ENCODE peak calls at places on chromosomes 5 and 9, in five cellular contexts. Q, K, H, V and X are unnamed samples.

GRCh38 chr9:73824671-73825070 is 672.5 kb upstream of the RORB start:
- DNase-seq in Q (no peak), K (no peak), H (no peak), V (no peak), X (no peak)

GRCh38 chr9:65449423-65449822 is 164.4 kb upstream of the FOXD4L5 start:
- DNase-seq in Q (no peak), K (no peak), H (no peak), V (no peak), X (no peak)

GRCh38 chr9:93650448-93650847 is 74.1 kb downstream of the PHF2 start:
- DNase-seq in Q (no peak), K (no peak), H (no peak), V (no peak), X (no peak)

GRCh38 chr9:128634111-128634510 is 22.5 kb downstream of the DYNC2I2 start:
- DNase-seq in Q (no peak), K (no peak), H (no peak), V (no peak), X (no peak)

GRCh38 chr9:107784235-107784958 is 294.8 kb upstream of the KLF4 start:
- DNase-seq in Q (no peak), K (no peak), H (peak; percentile 27), V (peak; percentile 20), X (no peak)

GRCh38 chr9:12811935-12812334 is 37.1 kb downstream of the LURAP1L start:
- DNase-seq in Q (no peak), K (no peak), H (no peak), V (no peak), X (no peak)

GRCh38 chr5:169805527-169805934 is 168.5 kb downstream of the DOCK2 start:
- DNase-seq in Q (no peak), K (peak; percentile 9), H (no peak), V (no peak), X (peak; percentile 31)

GRCh38 chr5:169649486-169649885 is 12.4 kb downstream of the DOCK2 start:
- DNase-seq in Q (no peak), K (no peak), H (no peak), V (no peak), X (no peak)

GRCh38 chr5:96144289-96144688 is 182.6 kb upstream of the ELL2 start:
- DNase-seq in Q (no peak), K (no peak), H (no peak), V (no peak), X (no peak)

GRCh38 chr5:151218177-151218576 is 5.7 kb downstream of the CCDC69 start:
- DNase-seq in Q (no peak), K (no peak), H (no peak), V (no peak), X (no peak)

GRCh38 chr9:120928720-120929389 is 2.3 kb upstream of the TRAF1 start:
- DNase-seq in Q (no peak), K (peak; percentile 57), H (peak; percentile 46), V (peak; percentile 57), X (peak; percentile 81)

GRCh38 chr5:35114698-35115097 is 66.9 kb upstream of the AGXT2 start:
- DNase-seq in Q (no peak), K (no peak), H (no peak), V (no peak), X (no peak)

GRCh38 chr5:56876325-56876724 is 33.1 kb upstream of the SETD9 start:
- DNase-seq in Q (no peak), K (no peak), H (no peak), V (no peak), X (no peak)

GRCh38 chr9:124675261-124676158 is 95.6 kb downstream of the NR6A1 start:
- DNase-seq in Q (no peak), K (no peak), H (no peak), V (no peak), X (no peak)

GRCh38 chr5:76527685-76528161 is 95.5 kb downstream of the F2RL2 start:
- DNase-seq in Q (no peak), K (no peak), H (peak; percentile 18), V (no peak), X (no peak)

GRCh38 chr5:116442095-116442534 is 132.5 kb downstream of the SEMA6A start:
- DNase-seq in Q (no peak), K (no peak), H (no peak), V (no peak), X (no peak)

GRCh38 chr5:178895615-178896571 is at the start of gene ZFP2:
- DNase-seq in Q (no peak), K (peak; percentile 39), H (peak; percentile 58), V (peak; percentile 48), X (peak; percentile 4)

GRCh38 chr5:56585973-56586740 is 229.2 kb upstream of the MAP3K1 start:
- DNase-seq in Q (no peak), K (no peak), H (peak; percentile 86), V (no peak), X (no peak)

GRCh38 chr5:79689541-79690466 is at the start of gene CMYA5:
- DNase-seq in Q (no peak), K (no peak), H (no peak), V (no peak), X (no peak)

GRCh38 chr9:5832093-5832542 is 799 bp downstream of the ERMP1 start:
- DNase-seq in Q (no peak), K (peak; percentile 11), H (peak; percentile 25), V (no peak), X (peak; percentile 36)

GRCh38 chr5:159212667-159213462 is 3.5 kb upstream of the RNF145 start:
- DNase-seq in Q (no peak), K (no peak), H (no peak), V (no peak), X (no peak)

GRCh38 chr5:93219641-93220145 is 361.3 kb downstream of the NR2F1-AS1 start:
- DNase-seq in Q (no peak), K (no peak), H (no peak), V (no peak), X (no peak)

GRCh38 chr5:39652036-39652435 is 227.3 kb upstream of the DAB2 start:
- DNase-seq in Q (no peak), K (no peak), H (no peak), V (no peak), X (no peak)

GRCh38 chr5:159894149-159894720 is 22.0 kb upstream of the ADRA1B start:
- DNase-seq in Q (no peak), K (no peak), H (no peak), V (no peak), X (no peak)

GRCh38 chr5:74865799-74866652 is at the start of gene FAM169A:
- DNase-seq in Q (no peak), K (peak; percentile 60), H (no peak), V (peak; percentile 62), X (peak; percentile 52)

GRCh38 chr9:137318976-137319375 is 16.9 kb upstream of the NRARP start:
- DNase-seq in Q (no peak), K (no peak), H (no peak), V (peak; percentile 44), X (no peak)

GRCh38 chr5:1525624-1525985 is 1.8 kb upstream of the LPCAT1 start:
- DNase-seq in Q (no peak), K (peak; percentile 4), H (no peak), V (no peak), X (peak; percentile 7)
- H3K27ac ChIP-seq in Q (no peak overlapping the region), K (no peak overlapping the region), H (no peak overlapping the region), V (peak overlapping the region; percentile 23), X (no peak overlapping the region)

DNA sequence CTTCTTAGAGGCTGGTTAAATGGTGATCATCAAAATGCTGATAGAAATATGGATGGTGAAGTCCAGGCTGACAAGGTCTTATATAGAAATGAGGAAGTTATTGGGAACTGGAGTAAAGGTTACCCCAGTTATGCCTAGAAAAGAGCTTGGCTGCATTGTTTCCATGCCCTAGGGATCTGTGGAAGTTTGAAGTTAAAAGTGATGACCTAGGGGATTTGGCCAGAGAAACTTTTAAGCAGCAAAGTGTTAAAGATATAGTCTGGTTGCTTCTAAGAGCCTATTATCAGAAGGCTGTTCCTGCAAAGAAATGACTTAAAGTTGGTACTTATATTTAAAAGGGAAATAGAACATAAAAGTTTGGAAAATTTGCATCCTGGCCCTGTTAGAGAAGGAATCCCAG is 200.3 kb downstream of the ICE1 start:
- DNase-seq in Q (no peak), K (no peak), H (no peak), V (no peak), X (no peak)
- H3K9me3 ChIP-seq in Q (no peaks in the 10 kb centered on the region), K (peaks cover 15% of the 10 kb centered on the region), H (peaks cover 2% of the 10 kb centered on the region), V (peaks cover 6% of the 10 kb centered on the region), X (no peaks in the 10 kb centered on the region)

DNA sequence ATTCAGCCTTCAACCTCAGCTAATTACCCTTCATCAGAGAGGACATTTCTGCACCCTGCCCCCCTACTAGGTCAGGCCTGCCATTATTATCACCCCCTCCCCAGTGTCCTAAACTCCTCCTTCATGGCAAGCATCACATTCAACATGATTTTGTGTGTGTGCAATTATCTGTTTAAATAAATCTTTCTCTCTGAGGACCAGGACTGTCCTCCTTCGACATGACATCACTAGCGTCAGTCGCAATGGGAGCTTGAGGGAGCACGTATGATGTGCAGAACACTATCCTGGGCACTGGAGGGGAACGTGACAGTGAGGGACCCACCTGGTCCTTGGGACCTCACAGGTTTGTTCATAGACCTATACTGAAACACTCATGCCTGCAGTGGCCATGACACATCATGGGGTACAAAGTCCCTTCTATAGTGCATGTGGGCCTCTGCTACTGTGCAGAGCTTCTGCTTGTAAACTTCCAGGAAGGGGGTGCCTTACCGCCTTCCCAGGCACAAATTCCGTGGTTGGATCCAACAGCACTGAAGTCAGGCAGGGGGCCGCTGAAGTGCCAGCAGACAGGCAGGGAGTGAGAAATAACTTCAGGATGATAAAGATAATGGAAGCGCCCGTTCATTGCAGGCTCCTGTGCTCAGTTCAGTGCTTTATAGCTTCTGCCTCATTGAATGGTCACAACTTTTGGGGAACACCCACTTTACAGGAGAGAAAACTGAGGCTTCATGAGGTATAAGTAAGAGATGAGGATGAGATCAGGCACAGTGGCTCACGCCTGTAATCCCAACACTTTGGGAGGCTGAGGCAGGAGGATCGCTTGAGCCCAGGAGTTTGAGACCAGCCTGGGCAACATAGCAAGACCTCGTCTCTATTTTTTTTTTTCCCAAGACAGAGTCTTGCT is 36.0 kb upstream of the STXBP1 start:
- DNase-seq in Q (no peak), K (no peak), H (no peak), V (peak; percentile 53), X (no peak)
- H3K4me1 ChIP-seq in Q (peaks cover 32% of the 10 kb centered on the region), K (no peaks in the 10 kb centered on the region), H (peaks cover 33% of the 10 kb centered on the region), V (peaks cover 94% of the 10 kb centered on the region), X (peaks cover 13% of the 10 kb centered on the region)

GRCh38 chr5:1186351-1187233 is 14.8 kb upstream of the SLC6A19 start:
- DNase-seq in Q (no peak), K (no peak), H (no peak), V (no peak), X (no peak)
- H3K27ac ChIP-seq in Q (no peak overlapping the region), K (no peak overlapping the region), H (no peak overlapping the region), V (no peak overlapping the region), X (no peak overlapping the region)

DNA sequence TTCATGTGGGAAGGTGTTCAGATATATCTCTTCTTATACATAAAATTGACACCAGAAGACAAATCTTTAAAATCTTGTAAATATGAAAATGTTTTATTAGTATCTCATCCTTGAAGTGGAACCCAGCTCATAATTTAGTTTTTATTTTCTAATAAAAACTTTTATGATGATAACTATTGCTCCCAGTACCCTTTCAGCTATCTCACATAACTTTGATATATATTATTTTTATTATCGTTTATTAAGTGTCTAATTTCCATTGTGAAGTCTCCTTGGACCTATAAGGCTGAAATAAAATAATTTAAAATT is 16.0 kb downstream of the PCDHB15 start:
- DNase-seq in Q (no peak), K (no peak), H (no peak), V (no peak), X (no peak)
- H3K9me3 ChIP-seq in Q (peaks cover 80% of the 10 kb centered on the region), K (peaks cover 46% of the 10 kb centered on the region), H (peaks cover 6% of the 10 kb centered on the region), V (peaks cover 86% of the 10 kb centered on the region), X (peaks cover 40% of the 10 kb centered on the region)